ENCODE peak calls at places on chromosomes 6 and 20, in five cellular contexts. Y is AG10803, W is tibial nerve, N is cardiac fibroblast, E is PC-3. G is an unnamed sample.

GRCh38 chr6:5271926-5272325 is 10.6 kb downstream of the FARS2 start:
- DNase-seq in W (no peak), N (no peak), Y (no peak), E (no peak), G (no peak)

GRCh38 chr20:49590163-49591017 is 22.5 kb upstream of the PTGIS start:
- DNase-seq in E (no peak), Y (no peak), N (no peak), W (no peak), G (no peak)

GRCh38 chr20:25145131-25145530 is 50.4 kb upstream of the ENTPD6 start:
- DNase-seq in N (no peak), E (no peak), W (no peak), Y (no peak), G (no peak)

GRCh38 chr6:91715171-91715805 is 1128.4 kb upstream of the MAP3K7 start:
- DNase-seq in W (no peak), E (no peak), N (no peak), Y (no peak), G (no peak)

GRCh38 chr6:1757133-1757532 is 147.4 kb downstream of the FOXC1 start:
- DNase-seq in Y (no peak), N (no peak), W (no peak), E (no peak), G (no peak)

GRCh38 chr20:38270869-38271608 is 10.5 kb upstream of the KIAA1755 start:
- DNase-seq in N (peak), E (peak), W (peak), Y (peak), G (no peak)

GRCh38 chr6:141986457-141986856 is 146.3 kb upstream of the GJE1 start:
- DNase-seq in E (no peak), N (no peak), W (no peak), Y (peak), G (no peak)

GRCh38 chr6:14841901-14842421 is 403.9 kb upstream of the JARID2 start:
- DNase-seq in Y (peak), E (peak), N (peak), W (no peak), G (no peak)

GRCh38 chr6:41733349-41733706 is 2.1 kb downstream of the TFEB start:
- DNase-seq in N (no peak), W (no peak), E (no peak), Y (no peak), G (peak)

GRCh38 chr6:2982464-2983121 is 11.2 kb upstream of the SERPINB6 start:
- DNase-seq in W (no peak), N (no peak), E (peak), Y (no peak), G (no peak)

GRCh38 chr20:37145014-37145413 is 34.1 kb upstream of the RPN2 start:
- DNase-seq in N (peak), Y (no peak), E (peak), W (no peak), G (no peak)

GRCh38 chr6:17910178-17910577 is 77.3 kb downstream of the KIF13A start:
- DNase-seq in E (no peak), Y (no peak), N (no peak), W (no peak), G (no peak)

GRCh38 chr6:17904491-17905120 is 82.8 kb downstream of the KIF13A start:
- DNase-seq in E (no peak), N (no peak), Y (peak), W (no peak), G (no peak)

GRCh38 chr6:17908831-17909230 is 78.6 kb downstream of the KIF13A start:
- DNase-seq in Y (peak), N (no peak), E (no peak), W (no peak), G (no peak)

GRCh38 chr6:17905611-17906592 is 81.5 kb downstream of the KIF13A start:
- DNase-seq in Y (peak), W (no peak), N (peak), E (peak), G (no peak)

GRCh38 chr6:17907467-17908229 is 79.8 kb downstream of the KIF13A start:
- DNase-seq in W (peak), Y (peak), N (peak), E (peak), G (peak)
- TF ChIP-seq CTCF in W (no peak), Y (peak), N (peak), E (peak), G (no peak)

GRCh38 chr6:135030532-135031178 is 24.0 kb downstream of the HBS1L start:
- DNase-seq in N (peak), E (no peak), W (no peak), Y (peak), G (no peak)

GRCh38 chr6:135025175-135025574 is 29.4 kb downstream of the HBS1L start:
- DNase-seq in W (no peak), E (no peak), N (no peak), Y (no peak), G (no peak)

GRCh38 chr6:135025775-135026174 is 28.8 kb downstream of the HBS1L start:
- DNase-seq in Y (no peak), W (no peak), N (no peak), E (no peak), G (no peak)

GRCh38 chr6:135033238-135033637 is 21.4 kb downstream of the HBS1L start:
- DNase-seq in E (no peak), W (no peak), N (no peak), Y (no peak), G (no peak)

GRCh38 chr6:135030056-135030473 is 24.6 kb downstream of the HBS1L start:
- DNase-seq in N (no peak), W (no peak), E (no peak), Y (no peak), G (no peak)
- H3K4me3 ChIP-seq in N (no peak), W (no peak), E (no peak), Y (no peak), G (no peak)

DNA sequence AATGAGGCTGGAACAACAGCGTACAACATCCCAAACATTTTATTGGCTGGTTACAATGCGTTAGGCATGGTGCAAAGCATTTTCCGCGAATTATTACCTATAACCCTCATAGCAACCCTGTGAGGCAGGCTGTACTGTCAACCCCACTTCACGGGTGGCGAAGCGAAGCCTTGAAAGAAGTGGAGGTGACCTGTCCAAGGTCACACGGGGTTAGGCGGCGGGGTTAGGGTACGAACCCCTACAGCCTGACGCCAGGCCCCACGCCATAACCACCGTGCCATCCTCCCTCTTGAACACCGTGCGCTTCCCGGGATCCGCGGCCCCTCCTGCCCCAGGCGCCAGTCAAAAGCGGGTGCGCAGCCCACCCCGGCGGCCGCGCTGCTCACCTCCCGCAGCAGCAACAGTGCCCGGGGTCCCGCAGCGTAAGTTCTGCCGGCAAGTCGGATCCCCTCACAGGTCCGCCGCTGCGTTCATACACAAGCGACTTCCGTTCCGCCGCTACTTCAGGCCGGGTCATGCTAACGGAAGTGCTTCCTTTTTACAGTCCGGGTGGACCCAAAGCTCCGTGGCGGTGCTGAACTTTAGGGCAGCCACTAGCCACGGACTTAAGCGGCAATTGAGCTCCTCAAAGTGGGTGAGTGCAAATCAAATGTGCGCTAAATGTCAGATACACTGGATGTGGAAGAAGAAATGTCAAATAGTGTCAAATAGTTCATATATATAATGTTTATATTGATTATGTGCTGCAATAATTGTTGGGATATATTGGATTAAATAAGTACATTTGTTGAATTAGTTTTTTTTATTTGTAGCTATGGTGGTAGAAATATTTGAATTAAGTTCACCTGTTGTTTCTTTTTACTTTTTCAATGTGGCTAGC is at the start of gene CDK5RAP1:
- DNase-seq in Y (peak), N (peak), W (peak), E (peak), G (peak)
- TF ChIP-seq CTCF in Y (no peak), N (no peak), W (no peak), E (no peak), G (no peak)

GRCh38 chr6:32108094-32108627 is 977 bp downstream of the TNXB start:
- DNase-seq in N (peak), W (peak), Y (peak), E (peak), G (no peak)
- H3K4me3 ChIP-seq in N (no peak), W (peak), Y (peak), E (no peak), G (peak)

GRCh38 chr6:33407132-33407718 is 3.6 kb upstream of the PHF1 start:
- DNase-seq in E (peak), N (peak), Y (peak), W (no peak), G (no peak)
- TF ChIP-seq CTCF in E (peak), N (peak), Y (peak), W (no peak), G (no peak)

GRCh38 chr6:87975561-87975960 is 72.1 kb upstream of the SPACA1 start:
- DNase-seq in Y (no peak), W (no peak), E (no peak), N (no peak), G (no peak)
- H3K4me3 ChIP-seq in Y (no peak), W (no peak), E (no peak), N (no peak), G (no peak)